ENCODE peak calls at places on chromosomes 16 and 17, in ten cellular contexts. P is NCI-H146; Z is G401; X is nucleus accumbens; J is AG04450; D is retina; N is activated T-cell treated with anti-CD3 and anti-CD28 coated beads, Interleukin-2, amount 50 U/mL, for 4 hours; R is HS-5; H is dorsolateral prefrontal cortex; O is EL. L is an unnamed sample.

GRCh38 chr16:26688699-26689098 is 378.0 kb upstream of the C16orf82 start:
- DNase-seq in J (no peak), Z (no peak), X (no peak), R (no peak), O (no peak), P (no peak), N (no peak), H (no peak), D (no peak), L (no peak)

GRCh38 chr16:21566891-21567414 is 32.4 kb upstream of the METTL9 start:
- DNase-seq in P (no peak), J (no peak), O (no peak), R (no peak), H (no peak), Z (no peak), D (no peak), X (no peak), N (no peak), L (no peak)

GRCh38 chr16:21608647-21609328 is 9.4 kb downstream of the METTL9 start:
- DNase-seq in P (no peak), R (no peak), X (no peak), N (no peak), D (no peak), J (no peak), O (no peak), Z (no peak), H (no peak), L (no peak)

GRCh38 chr16:14600164-14600563 is 29.9 kb downstream of the PARN start:
- DNase-seq in N (no peak), O (peak; percentile 23), R (no peak), J (no peak), X (no peak), H (no peak), P (peak; percentile 30), D (peak; percentile 1), Z (peak; percentile 3), L (no peak)

GRCh38 chr16:48605518-48606110 is 4.4 kb downstream of the N4BP1 start:
- DNase-seq in X (no peak), O (no peak), Z (no peak), D (no peak), R (no peak), H (no peak), J (no peak), P (no peak), N (no peak), L (no peak)

GRCh38 chr17:46262271-46262670 is 32.7 kb upstream of the LRRC37A start:
- DNase-seq in D (no peak), P (no peak), O (no peak), H (no peak), X (no peak), N (no peak), J (no peak), Z (no peak), R (no peak), L (no peak)

GRCh38 chr17:47875011-47875471 is 21.0 kb upstream of the SP2 start:
- DNase-seq in P (no peak), Z (no peak), X (no peak), O (peak; percentile 62), R (no peak), J (no peak), D (no peak), H (no peak), N (no peak), L (no peak)

GRCh38 chr17:49388692-49389513 is 25.8 kb downstream of the PHB1 start:
- DNase-seq in J (no peak), H (no peak), P (no peak), Z (no peak), N (no peak), D (no peak), R (no peak), O (peak; percentile 29), X (no peak), L (no peak)

GRCh38 chr17:7478276-7479138 is 924 bp downstream of the ZBTB4 start:
- DNase-seq in X (no peak), Z (peak; percentile 57), J (no peak), P (no peak), R (no peak), N (peak; percentile 42), H (peak; percentile 52), O (peak; percentile 50), D (peak; percentile 78), L (no peak)

GRCh38 chr16:14564323-14564722 is 65.7 kb downstream of the PARN start:
- DNase-seq in R (no peak), H (no peak), D (no peak), O (no peak), J (no peak), X (no peak), Z (peak; percentile 18), P (peak; percentile 94), N (no peak), L (no peak)

GRCh38 chr17:81545160-81545949 is 6.8 kb downstream of the FAAP100 start:
- DNase-seq in R (no peak), X (no peak), P (no peak), J (no peak), Z (no peak), H (no peak), D (no peak), N (no peak), O (no peak), L (no peak)

GRCh38 chr16:66416981-66417700 is 10.0 kb upstream of the BEAN1 start:
- DNase-seq in D (no peak), P (no peak), J (no peak), O (peak; percentile 65), Z (no peak), X (no peak), R (peak; percentile 88), H (no peak), N (no peak), L (no peak)

GRCh38 chr17:15039366-15039765 is 225.8 kb downstream of the PMP22 start:
- DNase-seq in O (peak; percentile 31), N (no peak), Z (no peak), H (no peak), P (no peak), J (no peak), R (peak; percentile 36), X (no peak), D (no peak), L (no peak)

GRCh38 chr16:73714976-73715375 is 581.6 kb upstream of the PSMD7 start:
- DNase-seq in O (no peak), R (no peak), Z (no peak), P (no peak), N (no peak), J (no peak), D (no peak), X (no peak), H (no peak), L (no peak)

GRCh38 chr17:74185786-74186185 is 17.7 kb upstream of the RPL38 start:
- DNase-seq in P (no peak), X (no peak), O (no peak), J (no peak), H (no peak), R (no peak), N (no peak), Z (no peak), D (no peak), L (no peak)

GRCh38 chr17:65553646-65554567 is 7.5 kb downstream of the AXIN2 start:
- DNase-seq in Z (no peak), D (no peak), N (no peak), H (no peak), J (no peak), X (no peak), R (no peak), P (no peak), O (no peak), L (no peak)

GRCh38 chr16:49857423-49858181 is 1.7 kb upstream of the ZNF423 start:
- DNase-seq in X (no peak), D (peak; percentile 88), R (no peak), Z (peak; percentile 39), J (no peak), O (peak; percentile 46), P (peak; percentile 48), N (peak; percentile 22), H (no peak), L (no peak)

GRCh38 chr16:66324785-66325184 is 41.7 kb upstream of the CDH5 start:
- DNase-seq in P (peak; percentile 63), X (peak; percentile 34), D (peak; percentile 65), O (peak; percentile 21), N (no peak), J (no peak), R (no peak), H (peak; percentile 20), Z (no peak), L (no peak)

GRCh38 chr17:48517478-48517877 is 13.3 kb downstream of the HOXB1 start:
- DNase-seq in O (no peak), X (no peak), J (no peak), D (no peak), N (no peak), H (no peak), R (no peak), P (no peak), Z (no peak), L (no peak)